ENCODE peak calls at places on chromosomes 11 and 22, in six cellular contexts. One of them, this sample, is unnamed.

GRCh38 chr11:16750417-16750816 is 12.0 kb downstream of the C11orf58 start:
- DNase-seq in K562: no peak
- DNase-seq in HCT116: no peak
- DNase-seq in HepG2: no peak
- DNase-seq in H1: no peak
- DNase-seq in NT2/D1: no peak
- DNase-seq in this sample: no peak

GRCh38 chr11:74138021-74138420 is 32.8 kb downstream of the C2CD3 start:
- DNase-seq in H1: no peak
- DNase-seq in HepG2: no peak
- DNase-seq in K562: no peak
- DNase-seq in HCT116: no peak
- DNase-seq in NT2/D1: no peak
- DNase-seq in this sample: no peak

GRCh38 chr11:57315491-57315890 is 9.3 kb downstream of the TNKS1BP1 start:
- DNase-seq in NT2/D1: no peak
- DNase-seq in HepG2: no peak
- DNase-seq in K562: no peak
- DNase-seq in H1: no peak
- DNase-seq in HCT116: no peak
- DNase-seq in this sample: no peak

GRCh38 chr22:17754233-17754925 is 19.9 kb downstream of the BID start:
- DNase-seq in K562: no peak
- DNase-seq in H1: no peak
- DNase-seq in HCT116: no peak
- DNase-seq in HepG2: no peak
- DNase-seq in NT2/D1: no peak
- DNase-seq in this sample: no peak

GRCh38 chr11:125591659-125592304 is 870 bp upstream of the STT3A start:
- DNase-seq in HepG2: peak; percentile 10
- DNase-seq in NT2/D1: peak; percentile 18
- DNase-seq in HCT116: no peak
- DNase-seq in H1: no peak
- DNase-seq in K562: peak; percentile 35
- DNase-seq in this sample: no peak

GRCh38 chr22:36383110-36383581 is 4.6 kb downstream of the MYH9 start:
- DNase-seq in HepG2: no peak
- DNase-seq in HCT116: no peak
- DNase-seq in NT2/D1: no peak
- DNase-seq in H1: no peak
- DNase-seq in K562: no peak
- DNase-seq in this sample: peak; percentile 89

GRCh38 chr11:65136515-65137096 is 2.3 kb upstream of the SYVN1 start:
- DNase-seq in HepG2: no peak
- DNase-seq in NT2/D1: no peak
- DNase-seq in K562: no peak
- DNase-seq in HCT116: no peak
- DNase-seq in H1: no peak
- DNase-seq in this sample: no peak

GRCh38 chr11:43681543-43681942 is 1.0 kb downstream of the HSD17B12 start:
- DNase-seq in K562: no peak
- DNase-seq in H1: no peak
- DNase-seq in HepG2: peak; percentile 27
- DNase-seq in NT2/D1: no peak
- DNase-seq in HCT116: no peak
- DNase-seq in this sample: no peak

GRCh38 chr11:2522636-2523255 is 77.9 kb downstream of the KCNQ1 start:
- DNase-seq in K562: no peak
- DNase-seq in HCT116: no peak
- DNase-seq in HepG2: no peak
- DNase-seq in H1: peak; percentile 42
- DNase-seq in NT2/D1: no peak
- DNase-seq in this sample: no peak

GRCh38 chr11:65947603-65948125 is 2.4 kb downstream of the TSGA10IP start:
- DNase-seq in HepG2: no peak
- DNase-seq in H1: no peak
- DNase-seq in HCT116: no peak
- DNase-seq in NT2/D1: no peak
- DNase-seq in K562: no peak
- DNase-seq in this sample: no peak

GRCh38 chr11:81497202-81497804 is 1236.4 kb downstream of the FAM181B start:
- DNase-seq in H1: no peak
- DNase-seq in NT2/D1: peak; percentile 35
- DNase-seq in K562: peak; percentile 38
- DNase-seq in HepG2: peak; percentile 24
- DNase-seq in HCT116: peak; percentile 0
- DNase-seq in this sample: no peak

DNA sequence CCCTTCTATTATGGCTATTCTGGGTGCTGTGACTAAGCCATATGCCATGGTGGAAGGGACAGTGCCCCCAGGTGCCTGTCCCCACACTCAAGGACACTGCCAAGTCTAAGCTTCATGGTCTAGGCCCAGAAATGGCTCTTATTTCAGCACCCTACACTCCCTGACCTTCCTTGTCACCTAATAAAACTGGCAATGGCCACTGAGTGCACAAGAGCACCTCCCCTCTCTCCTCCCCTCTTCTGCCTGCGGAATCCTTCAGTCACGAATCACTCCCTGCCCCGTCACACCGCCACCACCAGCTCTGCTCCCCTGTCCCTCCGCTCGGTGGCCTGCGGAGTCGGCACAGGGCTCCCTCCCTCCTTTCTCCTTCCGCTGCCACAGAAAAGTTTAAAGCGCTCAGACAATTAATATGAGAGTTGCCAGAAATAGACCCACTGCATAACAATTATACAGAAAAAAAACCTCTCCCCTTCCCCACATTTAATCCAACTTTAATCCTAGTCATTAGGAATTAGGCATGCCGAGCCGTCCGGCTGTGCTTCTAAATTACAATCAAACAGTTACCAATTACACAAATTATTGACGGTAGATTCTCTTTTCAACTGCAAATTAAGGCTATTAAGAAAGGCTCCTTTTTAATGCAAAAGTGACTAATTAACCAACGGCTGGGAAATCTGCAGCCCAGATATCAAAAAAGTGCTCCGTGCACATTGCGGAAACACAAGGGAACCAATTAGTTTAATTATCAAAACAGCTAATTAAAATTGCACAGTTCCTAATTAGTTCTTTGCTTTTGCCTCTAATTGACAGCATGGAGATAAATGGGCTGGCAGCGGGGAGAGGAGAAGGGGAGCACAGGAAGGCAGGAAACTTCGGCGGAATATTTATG is 19.2 kb upstream of the LMO1 start:
- DNase-seq in K562: no peak
- DNase-seq in H1: peak; percentile 57
- DNase-seq in HepG2: no peak
- DNase-seq in NT2/D1: no peak
- DNase-seq in HCT116: no peak
- DNase-seq in this sample: no peak
- TF ChIP-seq ZNF274 in K562: no peak
- TF ChIP-seq ZNF274 in H1: no peak
- TF ChIP-seq ZNF274 in HepG2: no peak
- TF ChIP-seq ZNF274 in NT2/D1: no peak
- TF ChIP-seq ZNF274 in HCT116: no peak
- TF ChIP-seq ZNF274 in this sample: no peak

GRCh38 chr11:40292636-40293585 is 1166.5 kb downstream of the LRRC4C start:
- DNase-seq in H1: peak; percentile 56
- DNase-seq in HepG2: no peak
- DNase-seq in NT2/D1: no peak
- DNase-seq in HCT116: no peak
- DNase-seq in K562: no peak
- DNase-seq in this sample: no peak

GRCh38 chr11:40294343-40294723 is 1165.1 kb downstream of the LRRC4C start:
- DNase-seq in HepG2: no peak
- DNase-seq in HCT116: no peak
- DNase-seq in NT2/D1: no peak
- DNase-seq in K562: no peak
- DNase-seq in H1: no peak
- DNase-seq in this sample: no peak

GRCh38 chr11:40291304-40292100 is 1168.0 kb downstream of the LRRC4C start:
- DNase-seq in K562: no peak
- DNase-seq in NT2/D1: no peak
- DNase-seq in H1: no peak
- DNase-seq in HepG2: no peak
- DNase-seq in HCT116: no peak
- DNase-seq in this sample: no peak

GRCh38 chr11:40295466-40295865 is 1164.0 kb downstream of the LRRC4C start:
- DNase-seq in HepG2: no peak
- DNase-seq in K562: no peak
- DNase-seq in H1: no peak
- DNase-seq in HCT116: no peak
- DNase-seq in NT2/D1: no peak
- DNase-seq in this sample: no peak

DNA sequence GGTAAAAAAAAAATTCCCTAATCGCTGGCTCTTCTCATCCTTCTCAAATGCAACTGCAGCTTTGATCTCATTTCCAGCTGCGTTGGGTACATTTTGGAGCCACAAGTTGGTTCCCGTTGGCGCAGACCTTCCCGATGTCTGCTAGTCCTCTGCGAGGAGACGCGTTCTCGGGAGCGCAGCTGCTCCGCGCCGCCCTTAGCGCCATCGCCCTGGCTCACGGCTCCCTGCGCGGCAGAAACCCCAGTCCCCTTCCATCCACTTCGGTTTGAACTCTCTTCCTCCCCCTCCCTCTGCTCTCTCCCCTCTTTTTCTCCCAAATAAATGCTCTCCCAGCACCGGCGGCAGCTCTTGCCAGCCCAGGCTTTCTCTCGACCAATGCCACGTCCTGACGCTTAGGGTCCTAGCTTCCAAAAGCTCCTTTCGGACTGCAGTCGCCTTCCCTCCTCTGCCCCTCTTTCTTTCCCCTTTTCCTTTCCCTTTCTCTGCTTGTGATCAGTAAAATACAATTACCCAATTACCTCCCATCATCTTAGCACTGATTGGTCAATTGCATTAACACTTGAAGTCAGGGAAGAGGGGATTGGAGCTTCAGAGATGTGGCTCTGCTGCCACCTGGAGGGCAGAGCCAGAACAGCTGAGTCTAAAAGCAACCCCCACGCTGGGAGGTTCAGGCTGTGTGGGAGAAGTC is 1165.7 kb downstream of the LRRC4C start:
- DNase-seq in K562: peak; percentile 64
- DNase-seq in NT2/D1: peak; percentile 86
- DNase-seq in H1: peak; percentile 84
- DNase-seq in HepG2: peak; percentile 61
- DNase-seq in HCT116: no peak
- DNase-seq in this sample: peak; percentile 30
- TF ChIP-seq ZNF274 in K562: no peak
- TF ChIP-seq ZNF274 in NT2/D1: no peak
- TF ChIP-seq ZNF274 in H1: no peak
- TF ChIP-seq ZNF274 in HepG2: no peak
- TF ChIP-seq ZNF274 in HCT116: no peak
- TF ChIP-seq ZNF274 in this sample: no peak

GRCh38 chr22:44645083-44645482 is 56.9 kb upstream of the PRR5 start:
- DNase-seq in H1: no peak
- DNase-seq in K562: no peak
- DNase-seq in HepG2: peak; percentile 82
- DNase-seq in NT2/D1: no peak
- DNase-seq in HCT116: no peak
- DNase-seq in this sample: no peak

GRCh38 chr22:44647141-44647540 is 54.9 kb upstream of the PRR5 start:
- DNase-seq in K562: no peak
- DNase-seq in H1: no peak
- DNase-seq in HepG2: no peak
- DNase-seq in HCT116: no peak
- DNase-seq in NT2/D1: no peak
- DNase-seq in this sample: no peak

GRCh38 chr22:44646141-44646540 is 55.9 kb upstream of the PRR5 start:
- DNase-seq in K562: no peak
- DNase-seq in NT2/D1: no peak
- DNase-seq in HepG2: no peak
- DNase-seq in HCT116: no peak
- DNase-seq in H1: no peak
- DNase-seq in this sample: no peak

GRCh38 chr22:44645531-44645930 is 56.5 kb upstream of the PRR5 start:
- DNase-seq in H1: no peak
- DNase-seq in HepG2: no peak
- DNase-seq in HCT116: no peak
- DNase-seq in K562: no peak
- DNase-seq in NT2/D1: no peak
- DNase-seq in this sample: no peak

DNA sequence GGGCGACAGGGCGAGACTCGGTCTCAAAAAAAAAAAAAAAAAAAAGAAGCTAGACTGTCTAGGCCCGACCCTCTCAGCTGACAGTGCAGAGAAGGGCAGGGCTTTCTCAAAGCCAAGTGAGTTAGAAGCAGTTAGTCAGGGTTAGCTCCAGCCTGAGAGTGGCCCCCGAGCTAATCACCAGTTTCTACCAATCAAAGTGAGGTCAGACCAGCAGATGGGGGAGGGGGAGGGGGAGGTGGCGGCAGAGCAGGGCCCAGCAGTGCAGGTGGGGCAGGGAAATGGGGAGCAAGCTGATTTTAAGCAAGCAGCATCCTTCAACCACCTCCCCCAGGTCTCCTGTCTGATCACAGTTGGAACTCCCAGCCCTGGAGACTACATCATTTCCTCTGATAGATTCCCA is 55.3 kb upstream of the PRR5 start:
- DNase-seq in H1: no peak
- DNase-seq in NT2/D1: no peak
- DNase-seq in K562: no peak
- DNase-seq in HCT116: no peak
- DNase-seq in HepG2: no peak
- DNase-seq in this sample: no peak
- TF ChIP-seq ZNF274 in H1: no peak
- TF ChIP-seq ZNF274 in NT2/D1: no peak
- TF ChIP-seq ZNF274 in K562: no peak
- TF ChIP-seq ZNF274 in HCT116: no peak
- TF ChIP-seq ZNF274 in HepG2: no peak
- TF ChIP-seq ZNF274 in this sample: no peak

GRCh38 chr11:110253525-110253924 is 42.9 kb downstream of the RDX start:
- DNase-seq in H1: no peak
- DNase-seq in HCT116: no peak
- DNase-seq in K562: no peak
- DNase-seq in HepG2: no peak
- DNase-seq in NT2/D1: no peak
- DNase-seq in this sample: no peak

GRCh38 chr11:110250168-110250567 is 46.2 kb downstream of the RDX start:
- DNase-seq in K562: no peak
- DNase-seq in HCT116: no peak
- DNase-seq in H1: no peak
- DNase-seq in NT2/D1: no peak
- DNase-seq in HepG2: no peak
- DNase-seq in this sample: no peak

GRCh38 chr11:110243804-110244203 is 52.6 kb downstream of the RDX start:
- DNase-seq in HCT116: no peak
- DNase-seq in K562: no peak
- DNase-seq in H1: no peak
- DNase-seq in HepG2: no peak
- DNase-seq in NT2/D1: no peak
- DNase-seq in this sample: no peak

GRCh38 chr11:110251837-110252236 is 44.6 kb downstream of the RDX start:
- DNase-seq in H1: no peak
- DNase-seq in HepG2: no peak
- DNase-seq in HCT116: peak; percentile 73
- DNase-seq in NT2/D1: no peak
- DNase-seq in K562: no peak
- DNase-seq in this sample: no peak

DNA sequence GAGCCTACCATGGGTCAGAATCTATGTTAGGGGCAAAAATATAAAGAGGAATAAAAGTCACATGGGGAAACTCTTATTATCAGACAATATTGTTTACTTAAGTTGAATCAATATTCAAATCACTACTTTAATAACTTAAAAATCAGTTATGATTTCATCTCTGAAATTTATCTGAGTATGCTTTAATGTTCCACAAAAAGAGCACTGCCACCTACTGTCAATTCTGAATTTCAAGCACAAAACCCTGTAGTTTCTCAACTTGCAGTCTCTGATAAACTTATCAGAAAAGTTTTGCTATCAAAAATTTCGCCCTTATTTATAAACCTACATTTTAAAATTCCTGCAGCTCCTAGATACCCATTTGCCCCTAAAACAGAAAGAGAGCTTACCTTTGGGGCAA is 47.3 kb downstream of the RDX start:
- DNase-seq in HCT116: no peak
- DNase-seq in K562: no peak
- DNase-seq in HepG2: no peak
- DNase-seq in NT2/D1: no peak
- DNase-seq in H1: no peak
- DNase-seq in this sample: no peak
- TF ChIP-seq ZNF274 in HCT116: no peak
- TF ChIP-seq ZNF274 in K562: no peak
- TF ChIP-seq ZNF274 in HepG2: no peak
- TF ChIP-seq ZNF274 in NT2/D1: no peak
- TF ChIP-seq ZNF274 in H1: no peak
- TF ChIP-seq ZNF274 in this sample: no peak

This sample was measured in GM12878.